ENCODE peak calls at places on chromosomes 7 and 10, in seven cellular contexts. S, M, J, K, T, I and L are unnamed samples.

GRCh38 chr7:149459540-149460433 is 1.1 kb downstream of the ZNF777 start:
- DNase-seq in J (no peak), S (no peak), T (peak; percentile 15), M (peak; percentile 11), I (no peak), K (no peak), L (no peak)

GRCh38 chr7:109984726-109985125 is 1106.2 kb upstream of the LRRN3 start:
- DNase-seq in M (no peak), S (no peak), J (no peak), I (no peak), K (no peak), T (peak; percentile 26), L (no peak)

GRCh38 chr10:929965-930364 is 1.5 kb downstream of the LARP4B start:
- DNase-seq in S (no peak), K (no peak), T (no peak), I (no peak), J (no peak), M (no peak), L (no peak)

GRCh38 chr7:70131807-70132565 is 533.7 kb downstream of the AUTS2 start:
- DNase-seq in J (no peak), T (no peak), S (no peak), I (no peak), K (no peak), M (no peak), L (no peak)

GRCh38 chr7:130611206-130611605 is 57.3 kb downstream of the COPG2 start:
- DNase-seq in K (no peak), J (no peak), S (no peak), T (no peak), I (no peak), M (no peak), L (no peak)

GRCh38 chr7:11251436-11251835 is 277.8 kb downstream of the PHF14 start:
- DNase-seq in M (no peak), J (no peak), T (no peak), S (no peak), I (no peak), K (no peak), L (no peak)

GRCh38 chr7:139700505-139701235 is 77.1 kb downstream of the HIPK2 start:
- DNase-seq in S (no peak), M (no peak), I (no peak), K (peak; percentile 35), J (no peak), T (no peak), L (no peak)

GRCh38 chr7:26898917-26899316 is 34.5 kb upstream of the SKAP2 start:
- DNase-seq in M (no peak), T (no peak), S (no peak), K (no peak), I (no peak), J (no peak), L (no peak)

GRCh38 chr10:14360515-14360914 is 29.8 kb upstream of the FRMD4A start:
- DNase-seq in S (no peak), J (no peak), T (no peak), I (no peak), M (no peak), K (no peak), L (no peak)

GRCh38 chr7:153504288-153505075 is 547.7 kb upstream of the DPP6 start:
- DNase-seq in M (no peak), K (no peak), T (no peak), I (no peak), J (no peak), S (no peak), L (no peak)

GRCh38 chr7:84821671-84822534 is 365.0 kb downstream of the SEMA3D start:
- DNase-seq in J (no peak), S (no peak), T (no peak), M (no peak), K (no peak), I (no peak), L (no peak)

GRCh38 chr7:151115121-151115835 is 29.0 kb downstream of the AGAP3 start:
- DNase-seq in K (no peak), J (no peak), M (peak; percentile 37), S (no peak), T (peak; percentile 23), I (no peak), L (no peak)

GRCh38 chr7:129169705-129170319 is 18.6 kb upstream of the SMO start:
- DNase-seq in M (no peak), K (no peak), I (no peak), S (no peak), J (no peak), T (no peak), L (no peak)

GRCh38 chr7:103114576-103115008 is 34.3 kb downstream of the NAPEPLD start:
- DNase-seq in T (no peak), I (no peak), S (no peak), M (no peak), J (no peak), K (no peak), L (no peak)

GRCh38 chr10:123804716-123805115 is 86.9 kb downstream of the CPXM2 start:
- DNase-seq in M (peak; percentile 68), I (no peak), S (no peak), T (no peak), J (no peak), K (no peak), L (no peak)

GRCh38 chr7:157471259-157472125 is 134.7 kb downstream of the DNAJB6 start:
- DNase-seq in S (peak; percentile 50), K (no peak), I (no peak), J (no peak), M (no peak), T (no peak), L (no peak)

GRCh38 chr7:2982831-2983230 is 60.8 kb downstream of the CARD11 start:
- DNase-seq in T (no peak), S (no peak), M (no peak), J (no peak), I (peak; percentile 25), K (no peak), L (peak; percentile 27)

GRCh38 chr10:63707254-63707910 is 186.2 kb downstream of the REEP3 start:
- DNase-seq in T (peak; percentile 100), J (no peak), S (no peak), K (no peak), I (no peak), M (peak; percentile 99), L (no peak)

GRCh38 chr10:13502384-13502783 is 26.4 kb downstream of the BEND7 start:
- DNase-seq in T (no peak), S (no peak), M (no peak), I (no peak), K (no peak), J (no peak), L (no peak)

GRCh38 chr10:36341466-36341865 is 699.4 kb upstream of the FZD8 start:
- DNase-seq in I (no peak), T (peak; percentile 50), K (no peak), J (no peak), M (no peak), S (no peak), L (no peak)

GRCh38 chr10:131113892-131114291 is 197.6 kb downstream of the TCERG1L start:
- DNase-seq in K (no peak), T (peak; percentile 3), J (no peak), I (no peak), S (no peak), M (no peak), L (no peak)

GRCh38 chr7:156656598-156656997 is 16.0 kb downstream of the RNF32 start:
- DNase-seq in T (no peak), S (no peak), K (no peak), J (no peak), M (no peak), I (no peak), L (no peak)

GRCh38 chr10:72503241-72503640 is 122.6 kb downstream of the MICU1 start:
- DNase-seq in T (no peak), M (peak; percentile 77), I (no peak), K (no peak), J (no peak), S (no peak), L (no peak)

GRCh38 chr7:1666251-1666778 is 3.8 kb upstream of the ELFN1 start:
- DNase-seq in T (no peak), M (no peak), S (peak; percentile 7), J (no peak), K (no peak), I (no peak), L (no peak)

GRCh38 chr7:154451480-154452457 is 399.6 kb downstream of the DPP6 start:
- DNase-seq in K (no peak), M (no peak), T (no peak), I (no peak), S (peak; percentile 40), J (peak; percentile 14), L (no peak)

GRCh38 chr10:21347043-21347799 is 178.3 kb downstream of the SKIDA1 start:
- DNase-seq in K (no peak), S (no peak), M (peak; percentile 78), J (no peak), I (no peak), T (peak; percentile 7), L (no peak)

GRCh38 chr7:105853931-105854419 is 22.4 kb downstream of the ATXN7L1 start:
- DNase-seq in K (no peak), S (no peak), M (peak; percentile 27), J (no peak), T (no peak), I (no peak), L (no peak)

GRCh38 chr10:84540617-84541288 is 212.4 kb downstream of the CCSER2 start:
- DNase-seq in M (peak; percentile 62), K (no peak), I (peak; percentile 39), J (peak; percentile 70), S (peak; percentile 70), T (peak; percentile 59), L (peak; percentile 54)

GRCh38 chr7:134789967-134790685 is 10.7 kb downstream of the CALD1 start:
- DNase-seq in K (no peak), T (no peak), M (peak; percentile 95), I (no peak), J (no peak), S (no peak), L (no peak)

GRCh38 chr10:110803830-110804338 is 67.8 kb upstream of the PDCD4 start:
- DNase-seq in J (peak; percentile 51), I (no peak), S (peak; percentile 52), K (peak; percentile 82), T (peak; percentile 48), M (peak; percentile 69), L (no peak)

GRCh38 chr10:71736570-71737355 is 17.2 kb upstream of the C10orf105 start:
- DNase-seq in M (no peak), S (no peak), J (no peak), T (no peak), K (no peak), I (no peak), L (no peak)

GRCh38 chr10:103654925-103655324 is 161.4 kb downstream of the NEURL1 start:
- DNase-seq in I (no peak), T (no peak), S (no peak), K (no peak), M (no peak), J (no peak), L (no peak)

GRCh38 chr10:23065549-23065948 is 29.8 kb upstream of the MSRB2 start:
- DNase-seq in S (peak; percentile 75), K (peak; percentile 90), J (peak; percentile 84), T (peak; percentile 67), I (no peak), M (peak; percentile 85), L (no peak)

GRCh38 chr7:99614495-99614894 is 2.3 kb upstream of the ZSCAN25 start:
- DNase-seq in K (no peak), M (no peak), S (no peak), J (no peak), I (no peak), T (no peak), L (no peak)

GRCh38 chr10:94172332-94172731 is 178.6 kb downstream of the PLCE1 start:
- DNase-seq in I (no peak), K (no peak), S (no peak), T (peak; percentile 73), J (no peak), M (no peak), L (no peak)

GRCh38 chr10:78224602-78225001 is 190.9 kb downstream of the RPS24 start:
- DNase-seq in J (no peak), S (no peak), T (no peak), M (no peak), K (no peak), I (no peak), L (no peak)

GRCh38 chr7:85595639-85596268 is 408.9 kb upstream of the SEMA3D start:
- DNase-seq in T (peak; percentile 54), S (no peak), M (peak; percentile 47), I (no peak), K (no peak), J (no peak), L (no peak)

GRCh38 chr7:22361795-22362194 is 4.8 kb upstream of the RAPGEF5 start:
- DNase-seq in S (no peak), I (no peak), M (peak; percentile 5), T (peak; percentile 95), K (no peak), J (no peak), L (no peak)